ENCODE peak calls at places on chromosomes 4 and X, in nine cellular contexts. One of them, this sample, is unnamed.

GRCh38 chr4:4969298-4969697 is 50.0 kb downstream of the CYTL1 start:
- DNase-seq in natural killer cell treated with Interleukin-12 subunit alpha and Interleukin-12 subunit beta and Interleukin-15 and Interleukin-18, amount 100 ng/mL, for 72 hours: no peak
- DNase-seq in pons: no peak
- DNase-seq in DMS53: no peak
- DNase-seq in stimulated activated CD4-positive, alpha-beta T cell treated with anti-CD3 and anti-CD28 coated beads, Interleukin-4, amount 100 ng/mL, for 1 hour: no peak
- DNase-seq in activated T-helper 1 cell treated with Interleukin-2 at 50 U/mL for 16 hours: no peak
- DNase-seq in activated T-cell treated with anti-CD3 and anti-CD28 coated beads, Interleukin-2, amount 50 U/mL, for 1 hour: no peak
- DNase-seq in GM06990: no peak
- DNase-seq in substantia nigra: no peak
- DNase-seq in this sample: no peak

GRCh38 chr4:136319789-136320470 is 1212.4 kb downstream of the PCDH18 start:
- DNase-seq in activated T-cell treated with anti-CD3 and anti-CD28 coated beads, Interleukin-2, amount 50 U/mL, for 1 hour: no peak
- DNase-seq in DMS53: peak
- DNase-seq in natural killer cell treated with Interleukin-12 subunit alpha and Interleukin-12 subunit beta and Interleukin-15 and Interleukin-18, amount 100 ng/mL, for 72 hours: no peak
- DNase-seq in pons: no peak
- DNase-seq in GM06990: no peak
- DNase-seq in substantia nigra: no peak
- DNase-seq in stimulated activated CD4-positive, alpha-beta T cell treated with anti-CD3 and anti-CD28 coated beads, Interleukin-4, amount 100 ng/mL, for 1 hour: no peak
- DNase-seq in activated T-helper 1 cell treated with Interleukin-2 at 50 U/mL for 16 hours: no peak
- DNase-seq in this sample: no peak

GRCh38 chrX:13695601-13696115 is 6.7 kb downstream of the RAB9A start:
- DNase-seq in activated T-cell treated with anti-CD3 and anti-CD28 coated beads, Interleukin-2, amount 50 U/mL, for 1 hour: no peak
- DNase-seq in stimulated activated CD4-positive, alpha-beta T cell treated with anti-CD3 and anti-CD28 coated beads, Interleukin-4, amount 100 ng/mL, for 1 hour: no peak
- DNase-seq in GM06990: no peak
- DNase-seq in pons: no peak
- DNase-seq in substantia nigra: no peak
- DNase-seq in natural killer cell treated with Interleukin-12 subunit alpha and Interleukin-12 subunit beta and Interleukin-15 and Interleukin-18, amount 100 ng/mL, for 72 hours: no peak
- DNase-seq in activated T-helper 1 cell treated with Interleukin-2 at 50 U/mL for 16 hours: no peak
- DNase-seq in DMS53: no peak
- DNase-seq in this sample: no peak

GRCh38 chr4:80085081-80085480 is 12.1 kb upstream of the ANTXR2 start:
- DNase-seq in activated T-cell treated with anti-CD3 and anti-CD28 coated beads, Interleukin-2, amount 50 U/mL, for 1 hour: no peak
- DNase-seq in substantia nigra: no peak
- DNase-seq in DMS53: no peak
- DNase-seq in natural killer cell treated with Interleukin-12 subunit alpha and Interleukin-12 subunit beta and Interleukin-15 and Interleukin-18, amount 100 ng/mL, for 72 hours: no peak
- DNase-seq in pons: no peak
- DNase-seq in activated T-helper 1 cell treated with Interleukin-2 at 50 U/mL for 16 hours: no peak
- DNase-seq in stimulated activated CD4-positive, alpha-beta T cell treated with anti-CD3 and anti-CD28 coated beads, Interleukin-4, amount 100 ng/mL, for 1 hour: no peak
- DNase-seq in GM06990: no peak
- DNase-seq in this sample: no peak

GRCh38 chr4:75895744-75896314 is 6.4 kb downstream of the PPEF2 start:
- DNase-seq in activated T-cell treated with anti-CD3 and anti-CD28 coated beads, Interleukin-2, amount 50 U/mL, for 1 hour: no peak
- DNase-seq in natural killer cell treated with Interleukin-12 subunit alpha and Interleukin-12 subunit beta and Interleukin-15 and Interleukin-18, amount 100 ng/mL, for 72 hours: no peak
- DNase-seq in pons: peak
- DNase-seq in GM06990: no peak
- DNase-seq in substantia nigra: no peak
- DNase-seq in activated T-helper 1 cell treated with Interleukin-2 at 50 U/mL for 16 hours: no peak
- DNase-seq in DMS53: peak
- DNase-seq in stimulated activated CD4-positive, alpha-beta T cell treated with anti-CD3 and anti-CD28 coated beads, Interleukin-4, amount 100 ng/mL, for 1 hour: no peak
- DNase-seq in this sample: no peak

GRCh38 chrX:86078650-86079049 is 31.3 kb upstream of the CHM start:
- DNase-seq in activated T-helper 1 cell treated with Interleukin-2 at 50 U/mL for 16 hours: no peak
- DNase-seq in activated T-cell treated with anti-CD3 and anti-CD28 coated beads, Interleukin-2, amount 50 U/mL, for 1 hour: no peak
- DNase-seq in GM06990: no peak
- DNase-seq in substantia nigra: no peak
- DNase-seq in DMS53: no peak
- DNase-seq in pons: no peak
- DNase-seq in stimulated activated CD4-positive, alpha-beta T cell treated with anti-CD3 and anti-CD28 coated beads, Interleukin-4, amount 100 ng/mL, for 1 hour: no peak
- DNase-seq in natural killer cell treated with Interleukin-12 subunit alpha and Interleukin-12 subunit beta and Interleukin-15 and Interleukin-18, amount 100 ng/mL, for 72 hours: no peak
- DNase-seq in this sample: no peak

GRCh38 chrX:83508006-83508405 is at the start of gene POU3F4:
- DNase-seq in stimulated activated CD4-positive, alpha-beta T cell treated with anti-CD3 and anti-CD28 coated beads, Interleukin-4, amount 100 ng/mL, for 1 hour: no peak
- DNase-seq in GM06990: no peak
- DNase-seq in pons: peak
- DNase-seq in activated T-helper 1 cell treated with Interleukin-2 at 50 U/mL for 16 hours: no peak
- DNase-seq in substantia nigra: peak
- DNase-seq in activated T-cell treated with anti-CD3 and anti-CD28 coated beads, Interleukin-2, amount 50 U/mL, for 1 hour: no peak
- DNase-seq in natural killer cell treated with Interleukin-12 subunit alpha and Interleukin-12 subunit beta and Interleukin-15 and Interleukin-18, amount 100 ng/mL, for 72 hours: no peak
- DNase-seq in DMS53: peak
- DNase-seq in this sample: no peak

GRCh38 chrX:107576841-107577240 is 51.5 kb upstream of the PRPS1 start:
- DNase-seq in DMS53: no peak
- DNase-seq in activated T-cell treated with anti-CD3 and anti-CD28 coated beads, Interleukin-2, amount 50 U/mL, for 1 hour: no peak
- DNase-seq in substantia nigra: no peak
- DNase-seq in natural killer cell treated with Interleukin-12 subunit alpha and Interleukin-12 subunit beta and Interleukin-15 and Interleukin-18, amount 100 ng/mL, for 72 hours: no peak
- DNase-seq in pons: no peak
- DNase-seq in stimulated activated CD4-positive, alpha-beta T cell treated with anti-CD3 and anti-CD28 coated beads, Interleukin-4, amount 100 ng/mL, for 1 hour: no peak
- DNase-seq in GM06990: peak
- DNase-seq in activated T-helper 1 cell treated with Interleukin-2 at 50 U/mL for 16 hours: no peak
- DNase-seq in this sample: no peak

This sample was measured in NCI-H1105.